ENCODE peak calls at places on chromosomes 12 and 14, in eight cellular contexts. F is AG09319, B is mucosa of descending colon, D is A549, W is ovary, V is endothelial cell, X is uterus, E is cardiac muscle cell. Z is an unnamed sample.

GRCh38 chr12:116924558-116925453 is 14.1 kb downstream of the FBXW8 start:
- DNase-seq in D (peak), E (peak), V (no peak), B (no peak), X (no peak), W (no peak), F (peak), Z (no peak)

GRCh38 chr14:91415794-91416743 is 1.6 kb downstream of the CCDC88C start:
- DNase-seq in W (no peak), V (no peak), F (no peak), X (no peak), E (no peak), D (no peak), B (no peak), Z (peak)

GRCh38 chr12:85874064-85874463 is at the start of gene NTS:
- DNase-seq in B (no peak), D (peak), V (peak), F (no peak), E (peak), W (no peak), X (no peak), Z (no peak)

GRCh38 chr14:26930576-26930975 is 332.7 kb upstream of the NOVA1 start:
- DNase-seq in F (no peak), E (no peak), X (no peak), W (no peak), V (no peak), B (no peak), D (no peak), Z (no peak)

GRCh38 chr12:38389581-38389980 is 73.0 kb downstream of the ALG10B start:
- DNase-seq in E (no peak), V (no peak), X (no peak), B (no peak), D (no peak), W (no peak), F (no peak), Z (no peak)

GRCh38 chr12:31491819-31492598 is 98.9 kb downstream of the DENND5B start:
- DNase-seq in F (peak), E (peak), D (peak), B (no peak), V (no peak), X (no peak), W (no peak), Z (no peak)

GRCh38 chr14:64293976-64294671 is at the start of gene ESR2:
- DNase-seq in B (peak), W (peak), E (peak), V (peak), D (peak), F (no peak), X (peak), Z (no peak)

GRCh38 chr12:95177201-95177768 is 40.0 kb downstream of the FGD6 start:
- DNase-seq in E (peak), W (no peak), V (no peak), F (no peak), X (no peak), D (no peak), B (no peak), Z (no peak)

GRCh38 chr12:95204141-95204866 is 13.0 kb downstream of the FGD6 start:
- DNase-seq in E (peak), X (peak), W (peak), B (peak), F (no peak), V (peak), D (peak), Z (peak)

GRCh38 chr14:80390911-80391310 is 179.6 kb upstream of the DIO2 start:
- DNase-seq in W (no peak), B (no peak), D (peak), V (no peak), X (no peak), E (peak), F (no peak), Z (no peak)

GRCh38 chr14:35444104-35444503 is 39.6 kb upstream of the NFKBIA start:
- DNase-seq in V (no peak), D (no peak), B (no peak), F (no peak), E (no peak), X (no peak), W (no peak), Z (no peak)

GRCh38 chr14:35441160-35441559 is 36.6 kb upstream of the NFKBIA start:
- DNase-seq in V (no peak), F (no peak), B (no peak), D (no peak), E (no peak), W (no peak), X (no peak), Z (no peak)

GRCh38 chr14:35435177-35435576 is 30.6 kb upstream of the NFKBIA start:
- DNase-seq in E (no peak), X (no peak), F (no peak), W (no peak), D (no peak), B (no peak), V (no peak), Z (no peak)

DNA sequence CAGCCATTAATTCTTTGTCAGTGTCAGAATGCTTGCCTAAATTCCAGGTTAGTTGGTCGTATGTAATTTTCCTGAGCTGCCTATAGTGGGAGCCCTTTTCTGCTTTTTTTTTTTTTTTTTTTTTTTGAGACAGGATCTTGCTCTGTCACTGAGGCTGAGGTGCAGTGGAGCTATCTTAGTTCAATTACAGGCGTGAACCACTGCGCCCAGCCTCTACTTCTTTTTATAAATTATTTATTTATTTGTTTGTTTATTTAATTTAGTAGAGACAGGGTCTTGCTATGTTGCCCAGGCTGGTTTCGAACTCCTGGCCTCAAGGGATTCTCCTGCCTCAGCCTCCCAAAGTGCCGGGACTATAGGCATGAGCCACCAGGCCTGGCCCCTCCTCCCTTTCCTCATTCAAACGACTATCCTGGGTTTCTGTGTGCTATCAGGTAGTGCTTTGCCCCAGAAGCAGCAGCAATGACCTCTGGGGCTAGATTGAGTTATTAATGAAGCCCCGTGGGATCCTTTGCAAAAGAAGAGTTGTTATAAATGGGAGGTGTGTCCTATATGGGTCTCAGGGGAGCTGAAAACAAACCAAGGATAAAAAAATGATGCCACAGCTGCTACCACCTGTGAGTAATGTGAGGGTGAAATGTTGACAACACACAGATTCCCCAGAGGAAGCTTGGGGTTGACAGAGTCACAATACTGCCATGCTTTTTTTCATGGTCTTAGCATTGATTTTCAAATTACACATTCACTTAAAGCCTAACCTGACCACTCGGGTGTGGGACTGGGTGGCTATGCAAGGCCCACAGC is 34.6 kb upstream of the NFKBIA start:
- DNase-seq in W (no peak), X (no peak), V (no peak), E (peak), B (no peak), D (peak), F (no peak), Z (no peak)
- TF ChIP-seq CTCF in W (no peak), X (no peak), V (peak), E (peak), B (no peak), D (peak), F (peak), Z (no peak)

DNA sequence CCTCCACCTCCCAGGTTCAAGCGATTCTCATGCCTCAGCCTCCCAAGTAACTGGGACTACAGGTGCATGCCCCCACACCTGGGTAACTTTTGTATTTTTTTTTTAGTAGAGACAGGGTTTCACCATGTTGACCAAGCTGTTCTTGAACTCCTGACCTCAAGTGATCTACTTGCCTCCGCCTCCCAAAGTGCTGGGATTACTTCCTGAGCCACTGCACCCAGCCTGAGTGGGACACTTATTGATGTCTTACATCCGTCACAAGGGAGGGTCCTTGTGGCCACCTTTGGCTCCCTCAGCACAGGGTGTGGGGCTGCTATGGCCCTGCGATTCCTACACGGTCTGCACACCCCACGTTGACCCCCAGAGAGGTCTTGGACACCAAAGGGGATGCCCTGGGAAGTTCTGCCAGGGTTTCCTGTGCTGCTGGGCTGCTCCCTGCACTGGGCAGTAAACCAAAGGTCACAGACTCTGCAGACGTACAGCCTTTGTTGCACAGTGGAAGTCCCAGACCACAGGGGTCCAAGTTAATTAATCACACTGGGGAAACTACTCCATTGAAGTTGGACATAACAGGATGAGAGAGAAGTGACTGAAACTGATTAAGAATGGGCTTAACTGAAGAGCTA is 95.7 kb downstream of the SAMD4A start:
- DNase-seq in V (no peak), E (no peak), D (no peak), X (no peak), B (no peak), W (no peak), F (no peak), Z (no peak)
- TF ChIP-seq CTCF in V (no peak), E (no peak), D (no peak), X (no peak), B (no peak), W (no peak), F (no peak), Z (no peak)

GRCh38 chr12:124599074-124599999 is 31.9 kb upstream of the NCOR2 start:
- DNase-seq in V (no peak), X (no peak), D (no peak), E (peak), B (no peak), W (no peak), F (no peak), Z (no peak)
- TF ChIP-seq CTCF in V (no peak), X (no peak), D (no peak), E (peak), B (no peak), W (no peak), F (no peak), Z (no peak)

DNA sequence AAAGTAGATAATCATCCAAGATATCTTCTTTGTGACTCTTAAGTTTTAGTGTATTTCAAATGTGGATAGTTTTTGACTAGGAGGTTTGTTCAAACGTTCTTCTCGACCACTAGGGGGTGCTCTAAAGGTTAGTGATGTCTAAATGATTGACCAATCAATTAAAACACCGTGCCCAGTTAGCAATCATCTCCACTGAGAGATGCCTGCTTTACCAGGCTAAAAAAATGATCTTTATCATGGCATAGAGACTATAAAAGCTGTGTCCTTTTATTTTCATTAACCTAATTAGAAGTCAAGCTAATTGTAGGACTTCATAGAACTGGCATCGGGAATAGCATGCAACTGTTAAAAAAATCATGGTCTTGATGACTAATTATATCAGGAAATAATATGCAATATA is 153.9 kb downstream of the PRKCH start:
- DNase-seq in B (no peak), X (no peak), D (peak), W (no peak), V (no peak), E (peak), F (no peak), Z (no peak)
- TF ChIP-seq CTCF in B (peak), X (peak), D (peak), W (no peak), V (peak), E (peak), F (peak), Z (peak)

GRCh38 chr14:95611293-95611880 is 74.8 kb upstream of the TCL1B start:
- DNase-seq in B (no peak), D (no peak), X (no peak), F (no peak), W (no peak), E (no peak), V (no peak), Z (no peak)
- TF ChIP-seq CTCF in B (no peak), D (no peak), X (no peak), F (no peak), W (no peak), E (no peak), V (no peak), Z (no peak)

GRCh38 chr14:51883232-51883631 is 22.8 kb downstream of the GNG2 start:
- DNase-seq in F (no peak), D (no peak), E (no peak), B (no peak), X (no peak), V (no peak), W (no peak), Z (no peak)

GRCh38 chr14:51884086-51884927 is 23.9 kb downstream of the GNG2 start:
- DNase-seq in D (no peak), B (no peak), V (no peak), X (no peak), F (peak), W (no peak), E (peak), Z (no peak)

GRCh38 chr14:51877807-51878206 is 17.4 kb downstream of the GNG2 start:
- DNase-seq in X (no peak), D (no peak), B (no peak), E (no peak), F (no peak), V (no peak), W (no peak), Z (no peak)

GRCh38 chr14:51880810-51881580 is 20.6 kb downstream of the GNG2 start:
- DNase-seq in V (no peak), F (no peak), X (no peak), B (no peak), D (no peak), E (peak), W (no peak), Z (no peak)

DNA sequence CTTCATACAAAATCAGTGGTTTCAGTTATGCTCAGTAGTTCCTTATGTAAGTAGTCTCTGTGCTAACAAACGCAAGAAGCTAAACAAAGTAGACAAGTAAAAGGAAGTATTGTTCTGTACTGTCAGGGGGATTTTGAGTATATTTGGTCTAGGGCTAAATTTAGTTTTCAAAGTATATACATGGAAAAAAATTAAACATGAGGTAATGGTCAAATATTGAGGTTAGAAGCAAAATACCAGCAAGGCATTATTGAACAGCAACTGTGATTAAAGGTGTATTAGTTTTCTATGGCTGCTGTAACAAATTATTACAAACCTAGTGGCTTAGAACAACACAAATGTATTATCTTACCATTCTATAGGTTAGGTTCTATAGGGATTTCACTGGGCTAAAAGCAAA is 18.8 kb downstream of the GNG2 start:
- DNase-seq in B (no peak), W (no peak), D (no peak), E (no peak), X (no peak), F (no peak), V (no peak), Z (no peak)
- TF ChIP-seq CTCF in B (no peak), W (no peak), D (no peak), E (no peak), X (no peak), F (no peak), V (no peak), Z (no peak)

GRCh38 chr14:69252851-69253250 is 7.1 kb upstream of the GALNT16 start:
- DNase-seq in D (no peak), F (no peak), V (no peak), W (no peak), E (no peak), X (no peak), B (no peak), Z (no peak)

GRCh38 chr14:69244946-69245345 is 15.0 kb upstream of the GALNT16 start:
- DNase-seq in V (no peak), W (no peak), F (no peak), B (no peak), E (no peak), D (no peak), X (no peak), Z (no peak)

GRCh38 chr14:69249603-69250002 is 10.4 kb upstream of the GALNT16 start:
- DNase-seq in E (no peak), X (no peak), V (no peak), B (no peak), F (no peak), W (no peak), D (no peak), Z (no peak)

GRCh38 chr14:69246331-69246730 is 13.6 kb upstream of the GALNT16 start:
- DNase-seq in B (no peak), F (no peak), X (no peak), D (no peak), W (no peak), V (no peak), E (no peak), Z (no peak)

DNA sequence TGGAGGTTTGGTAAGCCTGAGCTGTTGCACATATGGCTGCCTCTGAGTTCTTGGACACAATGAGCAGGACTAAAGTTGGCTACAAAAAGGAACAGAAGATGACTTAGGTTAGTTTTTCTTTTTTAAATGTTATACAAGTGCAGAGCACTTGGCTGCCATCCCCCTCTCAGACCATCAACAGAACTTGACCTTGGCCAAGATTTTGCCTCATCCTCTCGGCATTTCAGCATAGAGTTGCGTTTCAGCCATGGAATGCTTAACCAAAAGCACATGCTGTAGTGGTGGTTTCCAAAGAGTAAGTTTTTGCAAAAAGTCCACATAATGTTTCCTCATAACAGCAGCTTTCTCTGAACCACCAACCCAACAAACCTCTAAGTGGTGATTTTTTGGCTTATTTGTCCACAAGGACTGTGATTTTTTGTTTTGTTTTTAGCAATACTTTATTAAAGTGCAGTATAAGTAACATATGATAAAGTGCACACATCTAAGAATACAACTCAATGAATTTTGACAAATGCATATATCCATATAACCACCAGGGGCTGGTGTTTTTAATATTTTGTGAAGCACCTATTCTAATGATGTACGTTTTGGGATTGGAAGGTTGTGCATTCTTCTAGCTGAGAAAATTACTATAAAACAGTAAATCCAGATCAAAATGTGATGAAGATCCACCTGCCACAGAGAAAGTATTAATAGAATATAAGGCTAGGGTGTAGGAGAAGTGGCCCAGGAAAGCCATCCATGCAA is 12.1 kb upstream of the GALNT16 start:
- DNase-seq in V (no peak), F (peak), X (peak), B (no peak), D (no peak), W (peak), E (peak), Z (peak)
- TF ChIP-seq CTCF in V (peak), F (peak), X (no peak), B (no peak), D (no peak), W (no peak), E (peak), Z (no peak)

GRCh38 chr12:123388218-123388947 is 4.5 kb downstream of the KMT5A start:
- DNase-seq in F (no peak), V (peak), B (peak), X (peak), D (peak), W (peak), E (peak), Z (peak)
- TF ChIP-seq CTCF in F (no peak), V (no peak), B (no peak), X (no peak), D (peak), W (no peak), E (no peak), Z (peak)

Z was measured in ascending aorta.